ENCODE peak calls at places on chromosomes 4 and X, in five cellular contexts. J, L, P, X and U are unnamed samples.

GRCh38 chr4:123547167-123547817 is 150.7 kb downstream of the SPRY1 start:
- DNase-seq in J (no peak), L (no peak), P (no peak), X (peak), U (no peak)

GRCh38 chr4:20248155-20248558 is 3.5 kb upstream of the SLIT2 start:
- DNase-seq in J (peak), L (no peak), P (no peak), X (no peak), U (peak)

GRCh38 chr4:102717448-102718092 is 43.2 kb downstream of the MANBA start:
- DNase-seq in J (no peak), L (peak), P (no peak), X (no peak), U (no peak)

GRCh38 chrX:9333873-9334272 is 131.0 kb upstream of the TBL1X start:
- DNase-seq in J (no peak), L (no peak), P (no peak), X (no peak), U (no peak)

GRCh38 chrX:111133389-111133788 is 37.4 kb downstream of the PAK3 start:
- DNase-seq in J (no peak), L (no peak), P (no peak), X (no peak), U (no peak)

GRCh38 chr4:137678796-137679195 is 146.5 kb upstream of the PCDH18 start:
- DNase-seq in J (no peak), L (peak), P (no peak), X (no peak), U (no peak)

GRCh38 chr4:26157541-26157940 is 163.3 kb upstream of the RBPJ start:
- DNase-seq in J (no peak), L (no peak), P (no peak), X (no peak), U (no peak)

GRCh38 chrX:120144178-120144844 is 14.1 kb upstream of the RHOXF2 start:
- DNase-seq in J (no peak), L (no peak), P (peak), X (no peak), U (no peak)

GRCh38 chrX:49178537-49178936 is 6.8 kb downstream of the PLP2 start:
- DNase-seq in J (no peak), L (no peak), P (no peak), X (no peak), U (no peak)

GRCh38 chr4:29553842-29554241 is 1166.3 kb upstream of the PCDH7 start:
- DNase-seq in J (no peak), L (peak), P (no peak), X (no peak), U (no peak)

GRCh38 chrX:626745-627509 is 3.7 kb upstream of the SHOX start:
- DNase-seq in J (no peak), L (no peak), P (no peak), X (no peak), U (no peak)

GRCh38 chr4:53119685-53120084 is 246.2 kb downstream of the SCFD2 start:
- DNase-seq in J (no peak), L (no peak), P (no peak), X (no peak), U (no peak)

GRCh38 chr4:114597410-114598115 is 1.0 kb upstream of the UGT8 start:
- DNase-seq in J (no peak), L (no peak), P (no peak), X (no peak), U (no peak)

GRCh38 chrX:71533514-71533849 is 578 bp downstream of the OGT start:
- DNase-seq in J (no peak), L (no peak), P (no peak), X (no peak), U (no peak)

GRCh38 chrX:47562615-47563243 is 1.7 kb downstream of the ARAF start:
- DNase-seq in J (no peak), L (no peak), P (no peak), X (no peak), U (no peak)

GRCh38 chr4:102620697-102621497 is 119.7 kb downstream of the NFKB1 start:
- DNase-seq in J (peak), L (peak), P (no peak), X (peak), U (peak)

GRCh38 chrX:115413246-115413878 is 123.8 kb downstream of the LUZP4 start:
- DNase-seq in J (no peak), L (no peak), P (no peak), X (no peak), U (no peak)

GRCh38 chr4:44056721-44057151 is 391.9 kb downstream of the KCTD8 start:
- DNase-seq in J (no peak), L (no peak), P (no peak), X (no peak), U (no peak)

GRCh38 chrX:72309297-72310071 is 3.8 kb upstream of the CITED1 start:
- DNase-seq in J (no peak), L (no peak), P (no peak), X (no peak), U (no peak)

GRCh38 chr4:168449740-168450442 is 30.4 kb downstream of the DDX60L start:
- DNase-seq in J (peak), L (peak), P (peak), X (no peak), U (peak)

GRCh38 chrX:116317409-116317808 is 119.0 kb upstream of the SLC6A14 start:
- DNase-seq in J (no peak), L (no peak), P (no peak), X (no peak), U (peak)

GRCh38 chr4:58286335-58286734 is 1176.2 kb upstream of the IGFBP7 start:
- DNase-seq in J (no peak), L (no peak), P (no peak), X (no peak), U (no peak)

GRCh38 chrX:115889121-115889890 is 281.2 kb upstream of the AGTR2 start:
- DNase-seq in J (no peak), L (no peak), P (no peak), X (no peak), U (no peak)

GRCh38 chr4:166724369-166724768 is 509.9 kb downstream of the SPOCK3 start:
- DNase-seq in J (no peak), L (no peak), P (no peak), X (no peak), U (no peak)

GRCh38 chr4:48668254-48669017 is 111.6 kb downstream of the FRYL start:
- DNase-seq in J (no peak), L (no peak), P (no peak), X (no peak), U (no peak)

GRCh38 chr4:148444296-148445070 is 2.3 kb upstream of the NR3C2 start:
- DNase-seq in J (no peak), L (no peak), P (peak), X (no peak), U (no peak)

GRCh38 chrX:69238153-69238959 is 73.1 kb upstream of the PJA1 start:
- DNase-seq in J (no peak), L (no peak), P (no peak), X (no peak), U (no peak)

GRCh38 chr4:183182873-183183725 is 84.0 kb downstream of the WWC2 start:
- DNase-seq in J (peak), L (peak), P (peak), X (peak), U (peak)

DNA sequence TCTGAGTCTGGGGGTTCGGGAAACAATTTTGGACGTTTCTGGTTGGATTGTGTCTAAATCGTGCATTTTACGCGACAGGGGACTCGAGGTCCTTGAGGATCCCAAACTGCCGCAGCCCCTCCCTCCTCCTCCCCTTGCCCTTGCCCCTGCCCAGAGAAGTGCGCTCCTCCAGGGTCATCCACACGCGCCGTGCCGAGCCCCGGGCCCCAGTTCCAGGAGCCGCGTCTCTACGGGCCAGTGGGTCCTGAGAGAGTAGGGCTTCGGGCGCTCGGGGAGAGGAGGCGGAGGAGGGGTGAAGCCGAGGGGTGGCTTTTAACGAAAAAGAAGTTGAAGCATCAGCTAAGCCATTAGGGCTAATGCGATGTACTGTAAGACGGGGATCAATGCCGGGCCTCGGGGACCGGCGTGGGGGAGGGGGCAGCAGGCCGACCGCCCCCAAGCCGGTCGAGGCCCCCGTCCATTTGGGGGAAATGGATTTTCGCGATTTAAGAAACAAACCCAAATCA is 13.9 kb downstream of the HMX1 start:
- DNase-seq in J (no peak), L (no peak), P (no peak), X (no peak), U (no peak)
- H3K4me3 ChIP-seq in J (no peak), L (no peak), P (no peak), X (no peak), U (no peak)

DNA sequence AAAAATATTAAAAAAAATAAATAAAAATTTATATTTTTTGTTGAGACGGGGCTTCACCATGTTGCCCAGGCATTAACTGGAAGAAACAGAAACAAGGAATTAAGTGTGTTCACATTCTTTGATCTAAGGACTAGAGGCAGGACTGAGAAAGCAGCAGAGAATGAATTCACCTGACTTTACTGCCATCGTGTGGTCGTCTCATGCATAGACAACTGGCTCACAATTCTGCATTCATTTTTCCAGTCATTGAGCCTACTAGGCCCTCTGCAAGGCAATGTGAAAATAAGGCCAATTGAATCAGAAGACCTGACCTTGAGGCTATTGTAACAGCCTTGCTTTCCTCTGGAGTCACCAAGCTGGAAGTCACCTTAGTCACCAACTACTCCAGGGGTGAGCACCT is 37.4 kb downstream of the LHFPL1 start:
- DNase-seq in J (no peak), L (no peak), P (peak), X (peak), U (peak)
- TF ChIP-seq CTCF in J (peak), L (peak), P (no peak), X (peak), U (peak)

DNA sequence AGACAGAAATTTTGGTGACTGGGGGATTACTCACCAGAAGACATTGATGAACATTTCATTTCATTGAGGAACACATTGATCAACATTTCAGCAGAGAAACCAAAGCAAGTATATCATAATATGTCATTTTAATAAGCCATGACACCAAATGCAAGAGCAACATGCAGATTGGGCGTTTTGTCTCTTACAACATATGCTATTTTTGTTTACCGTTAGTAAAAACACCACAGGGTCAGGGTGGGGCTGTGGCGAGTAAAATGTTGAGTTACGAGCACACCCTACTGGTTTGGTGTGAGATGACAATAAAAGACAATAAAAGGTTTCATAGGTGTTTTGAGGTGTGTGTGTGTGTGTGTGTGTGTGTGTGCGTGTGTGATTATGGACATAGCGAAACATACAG is 294.5 kb downstream of the PDGFC start:
- DNase-seq in J (no peak), L (no peak), P (no peak), X (no peak), U (no peak)
- H3K4me3 ChIP-seq in J (no peak), L (no peak), P (no peak), X (no peak), U (no peak)

GRCh38 chrX:40647307-40648197 is at the start of gene CXorf38:
- DNase-seq in J (peak), L (peak), P (peak), X (peak), U (peak)
- TF ChIP-seq CTCF in J (no peak), L (no peak), P (no peak), X (no peak), U (no peak)

GRCh38 chrX:2185341-2186082 is 315.3 kb downstream of the DHRSX start:
- DNase-seq in J (no peak), L (no peak), P (no peak), X (no peak), U (no peak)
- H3K4me3 ChIP-seq in J (no peak), L (no peak), P (no peak), X (no peak), U (no peak)

DNA sequence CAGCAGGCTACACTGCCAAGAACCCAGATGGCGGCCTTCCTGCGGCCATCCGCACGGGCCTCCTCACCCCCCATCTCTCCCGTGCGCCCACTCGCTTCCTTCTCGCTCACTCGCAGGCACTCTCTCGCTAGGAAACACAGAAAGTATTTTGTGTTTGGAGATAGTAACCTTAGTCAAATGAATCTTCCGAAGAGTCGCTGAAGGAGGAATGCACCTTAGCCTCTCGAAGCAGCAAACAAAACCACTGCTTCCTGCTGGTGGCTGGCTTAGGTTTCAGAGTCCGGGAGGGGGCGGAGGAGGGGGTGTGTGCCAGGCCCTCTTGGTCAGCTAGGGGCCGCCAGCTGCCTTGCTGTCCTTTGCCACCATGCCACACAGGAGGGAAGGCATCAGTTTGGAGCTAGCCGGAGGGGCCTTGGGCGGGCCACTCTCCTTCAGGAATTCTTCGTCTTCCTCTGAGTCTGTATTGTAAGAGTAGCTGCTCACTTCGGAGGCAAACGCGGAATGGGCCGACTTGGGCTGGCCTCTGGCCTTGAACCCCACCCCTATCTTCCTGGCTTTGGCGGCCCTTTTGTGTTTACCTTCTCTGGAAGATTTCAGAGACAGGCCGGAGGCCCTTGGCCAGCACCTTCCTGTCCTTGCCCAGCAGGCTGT is 73.2 kb upstream of the UCP1 start:
- DNase-seq in J (no peak), L (no peak), P (peak), X (no peak), U (no peak)
- TF ChIP-seq CTCF in J (no peak), L (peak), P (peak), X (no peak), U (no peak)

GRCh38 chrX:109487640-109488039 is 5.8 kb upstream of the GUCY2F start:
- DNase-seq in J (no peak), L (no peak), P (no peak), X (no peak), U (no peak)
- H3K4me3 ChIP-seq in J (no peak), L (no peak), P (no peak), X (no peak), U (no peak)

GRCh38 chr4:161249779-161250440 is 913.9 kb downstream of the FSTL5 start:
- DNase-seq in J (no peak), L (no peak), P (no peak), X (no peak), U (no peak)

GRCh38 chr4:161254375-161254774 is 909.4 kb downstream of the FSTL5 start:
- DNase-seq in J (no peak), L (no peak), P (no peak), X (no peak), U (no peak)

GRCh38 chr4:161248880-161249279 is 914.9 kb downstream of the FSTL5 start:
- DNase-seq in J (no peak), L (no peak), P (no peak), X (no peak), U (no peak)

GRCh38 chr4:161256172-161256571 is 907.6 kb downstream of the FSTL5 start:
- DNase-seq in J (no peak), L (no peak), P (no peak), X (no peak), U (no peak)

DNA sequence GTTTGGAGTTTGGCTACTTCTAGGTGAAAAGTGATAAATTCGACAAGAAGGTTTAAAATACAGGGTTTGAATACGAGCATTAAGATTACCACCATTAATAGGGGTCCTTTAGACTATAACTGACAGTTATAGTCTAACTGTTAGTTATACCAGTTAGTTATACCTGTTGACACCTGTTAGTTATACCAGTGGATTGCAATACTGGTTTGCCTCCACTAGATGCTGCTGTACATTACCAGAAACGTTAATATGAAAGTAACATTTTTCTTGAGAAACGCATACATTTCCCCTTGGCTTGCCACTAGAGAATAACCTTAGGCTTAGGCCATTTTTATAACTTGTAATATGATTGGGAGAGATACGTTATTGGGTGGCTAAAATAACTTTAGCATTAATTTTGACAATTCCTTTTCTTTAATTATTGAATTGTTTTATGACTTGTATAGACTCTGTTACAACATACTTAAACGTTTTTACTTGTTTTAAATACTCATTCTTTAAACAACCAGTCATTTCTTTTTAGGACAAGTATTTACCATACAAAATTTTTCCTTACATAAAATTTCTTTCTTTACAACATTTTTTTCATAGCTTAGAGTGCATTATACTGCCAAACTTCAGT is 911.2 kb downstream of the FSTL5 start:
- DNase-seq in J (no peak), L (no peak), P (no peak), X (no peak), U (no peak)
- TF ChIP-seq CTCF in J (peak), L (peak), P (no peak), X (peak), U (peak)

GRCh38 chrX:102659790-102660757 is 8.8 kb downstream of the GPRASP1 start:
- DNase-seq in J (peak), L (peak), P (peak), X (no peak), U (peak)
- H3K4me3 ChIP-seq in J (peak), L (peak), P (peak), X (peak), U (peak)

GRCh38 chr4:94175553-94176260 is 32.0 kb upstream of the SMARCAD1 start:
- DNase-seq in J (no peak), L (no peak), P (no peak), X (no peak), U (no peak)
- TF ChIP-seq CTCF in J (no peak), L (no peak), P (no peak), X (no peak), U (no peak)